ENCODE peak calls at places on chromosomes 1 and 21, in five cellular contexts. One of them, this sample, is unnamed.
A peak's percentile ranks its signal among the peaks of the same experiment; 100 is the strongest.

GRCh38 chr1:201346337-201346939 is 31.0 kb downstream of the TNNT2 start:
- DNase-seq in tibial artery: no peak
- DNase-seq in HuH-7: peak; percentile 49
- DNase-seq in foreskin fibroblast: peak; percentile 47
- DNase-seq in activated T-helper 9 cell treated with anti-CD3 and anti-CD28 coated beads, Interleukin-2, amount 50 U/mL, for 16 hours: no peak
- DNase-seq in this sample: peak; percentile 23

GRCh38 chr1:60765204-60765603 is 317.2 kb upstream of the NFIA start:
- DNase-seq in activated T-helper 9 cell treated with anti-CD3 and anti-CD28 coated beads, Interleukin-2, amount 50 U/mL, for 16 hours: no peak
- DNase-seq in HuH-7: peak; percentile 36
- DNase-seq in foreskin fibroblast: peak; percentile 25
- DNase-seq in tibial artery: no peak
- DNase-seq in this sample: peak; percentile 46

GRCh38 chr1:119372493-119373086 is 4.0 kb downstream of the HAO2 start:
- DNase-seq in activated T-helper 9 cell treated with anti-CD3 and anti-CD28 coated beads, Interleukin-2, amount 50 U/mL, for 16 hours: no peak
- DNase-seq in HuH-7: peak; percentile 15
- DNase-seq in tibial artery: no peak
- DNase-seq in foreskin fibroblast: no peak
- DNase-seq in this sample: peak; percentile 70

GRCh38 chr1:12458571-12458970 is 159.4 kb downstream of the DHRS3 start:
- DNase-seq in foreskin fibroblast: no peak
- DNase-seq in HuH-7: no peak
- DNase-seq in tibial artery: peak; percentile 65
- DNase-seq in activated T-helper 9 cell treated with anti-CD3 and anti-CD28 coated beads, Interleukin-2, amount 50 U/mL, for 16 hours: no peak
- DNase-seq in this sample: no peak

GRCh38 chr1:111172463-111172862 is 28.0 kb downstream of the DENND2D start:
- DNase-seq in HuH-7: no peak
- DNase-seq in foreskin fibroblast: no peak
- DNase-seq in tibial artery: no peak
- DNase-seq in activated T-helper 9 cell treated with anti-CD3 and anti-CD28 coated beads, Interleukin-2, amount 50 U/mL, for 16 hours: no peak
- DNase-seq in this sample: no peak

GRCh38 chr1:164602480-164603093 is 43.6 kb downstream of the PBX1 start:
- DNase-seq in activated T-helper 9 cell treated with anti-CD3 and anti-CD28 coated beads, Interleukin-2, amount 50 U/mL, for 16 hours: no peak
- DNase-seq in tibial artery: peak; percentile 72
- DNase-seq in foreskin fibroblast: peak; percentile 37
- DNase-seq in HuH-7: no peak
- DNase-seq in this sample: no peak

GRCh38 chr21:33229776-33230517 is at the start of gene IFNAR2:
- DNase-seq in HuH-7: peak; percentile 72
- DNase-seq in foreskin fibroblast: peak; percentile 39
- DNase-seq in tibial artery: peak; percentile 84
- DNase-seq in activated T-helper 9 cell treated with anti-CD3 and anti-CD28 coated beads, Interleukin-2, amount 50 U/mL, for 16 hours: peak; percentile 71
- DNase-seq in this sample: peak; percentile 40

GRCh38 chr1:245585252-245585959 is 430.6 kb downstream of the KIF26B start:
- DNase-seq in tibial artery: no peak
- DNase-seq in activated T-helper 9 cell treated with anti-CD3 and anti-CD28 coated beads, Interleukin-2, amount 50 U/mL, for 16 hours: no peak
- DNase-seq in HuH-7: peak; percentile 37
- DNase-seq in foreskin fibroblast: no peak
- DNase-seq in this sample: no peak

GRCh38 chr1:1085911-1086841 is 12.1 kb upstream of the RNF223 start:
- DNase-seq in HuH-7: no peak
- DNase-seq in foreskin fibroblast: no peak
- DNase-seq in activated T-helper 9 cell treated with anti-CD3 and anti-CD28 coated beads, Interleukin-2, amount 50 U/mL, for 16 hours: no peak
- DNase-seq in tibial artery: peak; percentile 60
- DNase-seq in this sample: no peak

GRCh38 chr1:30771005-30771404 is 13.4 kb upstream of the LAPTM5 start:
- DNase-seq in foreskin fibroblast: no peak
- DNase-seq in activated T-helper 9 cell treated with anti-CD3 and anti-CD28 coated beads, Interleukin-2, amount 50 U/mL, for 16 hours: no peak
- DNase-seq in HuH-7: no peak
- DNase-seq in tibial artery: no peak
- DNase-seq in this sample: no peak

GRCh38 chr1:51341876-51342496 is 11.6 kb upstream of the TTC39A start:
- DNase-seq in HuH-7: no peak
- DNase-seq in tibial artery: no peak
- DNase-seq in foreskin fibroblast: no peak
- DNase-seq in activated T-helper 9 cell treated with anti-CD3 and anti-CD28 coated beads, Interleukin-2, amount 50 U/mL, for 16 hours: no peak
- DNase-seq in this sample: no peak

GRCh38 chr1:22831729-22832413 is 121.2 kb downstream of the EPHB2 start:
- DNase-seq in HuH-7: no peak
- DNase-seq in foreskin fibroblast: peak; percentile 98
- DNase-seq in tibial artery: no peak
- DNase-seq in activated T-helper 9 cell treated with anti-CD3 and anti-CD28 coated beads, Interleukin-2, amount 50 U/mL, for 16 hours: no peak
- DNase-seq in this sample: peak; percentile 5

GRCh38 chr21:44413566-44414290 is 41.6 kb upstream of the LRRC3 start:
- DNase-seq in HuH-7: no peak
- DNase-seq in tibial artery: peak; percentile 47
- DNase-seq in foreskin fibroblast: no peak
- DNase-seq in activated T-helper 9 cell treated with anti-CD3 and anti-CD28 coated beads, Interleukin-2, amount 50 U/mL, for 16 hours: no peak
- DNase-seq in this sample: no peak

GRCh38 chr1:15188678-15189077 is 35.1 kb downstream of the TMEM51 start:
- DNase-seq in foreskin fibroblast: peak; percentile 14
- DNase-seq in tibial artery: no peak
- DNase-seq in activated T-helper 9 cell treated with anti-CD3 and anti-CD28 coated beads, Interleukin-2, amount 50 U/mL, for 16 hours: no peak
- DNase-seq in HuH-7: no peak
- DNase-seq in this sample: no peak

GRCh38 chr1:64033667-64034215 is 169.7 kb upstream of the UBE2U start:
- DNase-seq in activated T-helper 9 cell treated with anti-CD3 and anti-CD28 coated beads, Interleukin-2, amount 50 U/mL, for 16 hours: no peak
- DNase-seq in HuH-7: no peak
- DNase-seq in foreskin fibroblast: peak; percentile 65
- DNase-seq in tibial artery: no peak
- DNase-seq in this sample: no peak

GRCh38 chr1:113226118-113226517 is 153.1 kb downstream of the LRIG2 start:
- DNase-seq in HuH-7: no peak
- DNase-seq in activated T-helper 9 cell treated with anti-CD3 and anti-CD28 coated beads, Interleukin-2, amount 50 U/mL, for 16 hours: no peak
- DNase-seq in tibial artery: no peak
- DNase-seq in foreskin fibroblast: no peak
- DNase-seq in this sample: no peak

GRCh38 chr21:33811147-33812024 is 104.2 kb downstream of the ATP5PO start:
- DNase-seq in tibial artery: no peak
- DNase-seq in HuH-7: no peak
- DNase-seq in foreskin fibroblast: no peak
- DNase-seq in activated T-helper 9 cell treated with anti-CD3 and anti-CD28 coated beads, Interleukin-2, amount 50 U/mL, for 16 hours: no peak
- DNase-seq in this sample: no peak

GRCh38 chr1:210607361-210607760 is 278.7 kb downstream of the HHAT start:
- DNase-seq in foreskin fibroblast: no peak
- DNase-seq in tibial artery: no peak
- DNase-seq in activated T-helper 9 cell treated with anti-CD3 and anti-CD28 coated beads, Interleukin-2, amount 50 U/mL, for 16 hours: no peak
- DNase-seq in HuH-7: no peak
- DNase-seq in this sample: no peak